ENCODE peak calls at places on chromosomes 11 and 22, in eight cellular contexts. W is GM13977, L is progenitor cell of endocrine pancreas, T is right atrium auricular region, Y is upper lobe of left lung, Z is foreskin fibroblast, O is heart right ventricle, N is mammary epithelial cell. U is an unnamed sample.

GRCh38 chr11:100923555-100923954 is 206.1 kb downstream of the PGR start:
- DNase-seq in O (no peak), L (no peak), N (no peak), W (no peak), Y (no peak), T (no peak), Z (peak), U (no peak)

GRCh38 chr11:4094348-4095291 is at the start of gene RRM1:
- DNase-seq in Y (peak), T (peak), Z (peak), O (peak), N (peak), L (peak), W (peak), U (peak)

GRCh38 chr11:103215812-103216211 is 106.6 kb downstream of the DYNC2H1 start:
- DNase-seq in O (no peak), N (no peak), L (no peak), T (no peak), Z (peak), Y (no peak), W (no peak), U (no peak)

GRCh38 chr22:47847281-47847890 is 1084.9 kb downstream of the TBC1D22A start:
- DNase-seq in W (no peak), N (no peak), L (no peak), T (peak), Y (no peak), O (no peak), Z (no peak), U (no peak)

GRCh38 chr22:22030493-22031182 is 48.1 kb upstream of the TOP3B start:
- DNase-seq in T (peak), W (peak), Z (no peak), Y (no peak), N (no peak), L (no peak), O (no peak), U (no peak)

GRCh38 chr11:120172054-120172881 is 34.4 kb upstream of the TRIM29 start:
- DNase-seq in Y (no peak), T (peak), N (peak), L (peak), O (peak), Z (peak), W (peak), U (no peak)

GRCh38 chr11:64021742-64022067 is 14.0 kb upstream of the FLRT1 start:
- DNase-seq in L (no peak), W (no peak), N (no peak), Y (no peak), Z (peak), T (no peak), O (no peak), U (no peak)

GRCh38 chr11:95335989-95336388 is 105.0 kb upstream of the SESN3 start:
- DNase-seq in O (no peak), T (no peak), W (no peak), Z (no peak), N (no peak), Y (no peak), L (no peak), U (no peak)

GRCh38 chr22:39965749-39966148 is 5.6 kb downstream of the TMA7B start:
- DNase-seq in T (no peak), N (no peak), Z (no peak), L (no peak), O (no peak), Y (no peak), W (no peak), U (no peak)

GRCh38 chr11:15865212-15865987 is 490.9 kb downstream of the SOX6 start:
- DNase-seq in W (no peak), L (no peak), O (no peak), Z (no peak), Y (no peak), N (peak), T (no peak), U (no peak)

GRCh38 chr22:28716686-28717085 is 24.9 kb downstream of the CHEK2 start:
- DNase-seq in N (no peak), O (no peak), Z (peak), W (no peak), Y (no peak), L (no peak), T (no peak), U (no peak)

GRCh38 chr22:28976588-28976987 is 85.0 kb downstream of the C22orf31 start:
- DNase-seq in O (no peak), N (peak), L (no peak), W (no peak), T (no peak), Z (peak), Y (no peak), U (no peak)

GRCh38 chr22:48105254-48105653 is 1342.8 kb downstream of the TBC1D22A start:
- DNase-seq in Y (peak), T (peak), W (no peak), N (no peak), Z (no peak), O (no peak), L (no peak), U (peak)

GRCh38 chr11:77019976-77020591 is 14.1 kb upstream of the B3GNT6 start:
- DNase-seq in W (no peak), N (peak), L (no peak), Y (no peak), T (no peak), O (no peak), Z (peak), U (no peak)

GRCh38 chr11:46966773-46967172 is 30.2 kb downstream of the CSTPP1 start:
- DNase-seq in L (no peak), T (no peak), Y (no peak), W (no peak), Z (no peak), N (no peak), O (no peak), U (no peak)
- TF ChIP-seq CTCF in L (no peak), T (no peak), Y (no peak), W (no peak), Z (no peak), N (no peak), O (no peak), U (no peak)

GRCh38 chr11:5151713-5152153 is 2.8 kb downstream of the OR52A1 start:
- DNase-seq in O (no peak), Y (no peak), T (no peak), N (no peak), W (no peak), L (no peak), Z (no peak), U (no peak)

GRCh38 chr11:5154657-5155056 is at the start of gene OR52A1:
- DNase-seq in Z (no peak), W (no peak), T (no peak), L (no peak), O (no peak), N (no peak), Y (no peak), U (no peak)

DNA sequence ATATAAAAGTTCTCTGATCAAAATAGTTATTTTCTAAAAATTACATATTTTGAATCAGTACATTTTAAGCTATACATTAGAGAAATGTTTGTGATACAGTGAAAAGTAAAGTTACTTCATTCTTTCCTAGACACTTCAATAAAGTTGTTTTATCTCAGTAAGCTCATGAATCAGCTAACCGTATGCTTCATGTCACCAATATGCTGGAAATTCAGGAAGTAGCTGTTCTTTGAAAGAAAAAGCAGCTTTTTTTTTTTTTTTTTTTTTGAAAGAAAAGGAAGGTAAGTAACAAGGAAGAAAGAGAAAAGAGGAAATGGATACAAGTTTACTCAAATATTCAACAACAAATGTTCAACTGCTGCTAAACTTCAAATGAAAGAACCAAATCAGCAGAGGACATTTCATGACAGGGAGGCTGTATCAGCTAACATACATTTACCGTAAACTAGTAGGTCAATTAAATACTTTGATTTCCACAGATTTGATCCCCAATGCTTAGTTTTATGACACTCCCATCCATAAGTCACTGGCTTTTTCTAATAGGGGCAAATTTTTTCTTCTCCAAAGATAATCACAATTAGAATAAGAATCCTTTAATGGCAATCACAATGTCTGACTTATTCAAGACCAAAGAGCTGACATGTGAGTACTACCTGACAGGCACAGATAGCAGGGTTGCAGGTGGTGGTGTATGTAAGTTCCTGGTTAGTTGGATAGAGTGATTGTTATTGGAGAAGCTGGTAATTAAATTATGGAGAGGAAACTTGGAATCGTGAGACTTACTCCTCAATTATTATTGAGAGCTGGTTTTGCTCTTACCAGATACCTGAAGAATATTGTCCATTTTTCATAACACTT is 754 bp downstream of the OR52A1 start:
- DNase-seq in Z (no peak), T (no peak), L (no peak), W (no peak), Y (no peak), N (no peak), O (no peak), U (no peak)
- TF ChIP-seq CTCF in Z (no peak), T (no peak), L (no peak), W (no peak), Y (no peak), N (no peak), O (no peak), U (no peak)

GRCh38 chr22:37561209-37562048 is 1.1 kb downstream of the CDC42EP1 start:
- DNase-seq in Y (peak), L (peak), O (peak), W (peak), N (peak), Z (peak), T (peak), U (peak)
- TF ChIP-seq CTCF in Y (peak), L (peak), O (peak), W (peak), N (peak), Z (peak), T (peak), U (peak)

GRCh38 chr11:123062892-123063395 is 1.0 kb upstream of the HSPA8 start:
- DNase-seq in L (no peak), T (no peak), Y (peak), O (no peak), N (no peak), Z (peak), W (no peak), U (no peak)

GRCh38 chr11:123061403-123062157 is at the start of gene HSPA8:
- DNase-seq in W (no peak), Y (peak), T (peak), N (peak), Z (peak), L (peak), O (peak), U (peak)

GRCh38 chr11:123060265-123061000 is 1.5 kb downstream of the HSPA8 start:
- DNase-seq in O (no peak), W (no peak), N (no peak), L (no peak), T (peak), Y (no peak), Z (no peak), U (no peak)

GRCh38 chr11:123063396-123064267 is 1.7 kb upstream of the HSPA8 start:
- DNase-seq in T (peak), Z (peak), W (no peak), O (no peak), Y (no peak), L (no peak), N (peak), U (no peak)

GRCh38 chr11:123062158-123062891 is 389 bp upstream of the HSPA8 start:
- DNase-seq in T (peak), N (peak), Y (peak), L (peak), O (peak), Z (peak), W (peak), U (peak)
- TF ChIP-seq CTCF in T (no peak), N (no peak), Y (peak), L (no peak), O (no peak), Z (no peak), W (no peak), U (no peak)

GRCh38 chr11:68008381-68009337 is 1.5 kb upstream of the ALDH3B1 start:
- DNase-seq in O (peak), W (no peak), N (no peak), T (no peak), Z (no peak), L (no peak), Y (no peak), U (no peak)

GRCh38 chr11:68011046-68011943 is 1.2 kb downstream of the ALDH3B1 start:
- DNase-seq in W (no peak), Y (no peak), Z (no peak), T (no peak), O (peak), N (no peak), L (no peak), U (no peak)

GRCh38 chr11:68012044-68012842 is 2.1 kb downstream of the ALDH3B1 start:
- DNase-seq in W (no peak), N (no peak), Y (no peak), L (no peak), Z (no peak), T (no peak), O (peak), U (no peak)

GRCh38 chr11:68009391-68010000 is 631 bp upstream of the ALDH3B1 start:
- DNase-seq in T (no peak), O (no peak), Y (no peak), N (peak), W (no peak), Z (peak), L (no peak), U (no peak)

DNA sequence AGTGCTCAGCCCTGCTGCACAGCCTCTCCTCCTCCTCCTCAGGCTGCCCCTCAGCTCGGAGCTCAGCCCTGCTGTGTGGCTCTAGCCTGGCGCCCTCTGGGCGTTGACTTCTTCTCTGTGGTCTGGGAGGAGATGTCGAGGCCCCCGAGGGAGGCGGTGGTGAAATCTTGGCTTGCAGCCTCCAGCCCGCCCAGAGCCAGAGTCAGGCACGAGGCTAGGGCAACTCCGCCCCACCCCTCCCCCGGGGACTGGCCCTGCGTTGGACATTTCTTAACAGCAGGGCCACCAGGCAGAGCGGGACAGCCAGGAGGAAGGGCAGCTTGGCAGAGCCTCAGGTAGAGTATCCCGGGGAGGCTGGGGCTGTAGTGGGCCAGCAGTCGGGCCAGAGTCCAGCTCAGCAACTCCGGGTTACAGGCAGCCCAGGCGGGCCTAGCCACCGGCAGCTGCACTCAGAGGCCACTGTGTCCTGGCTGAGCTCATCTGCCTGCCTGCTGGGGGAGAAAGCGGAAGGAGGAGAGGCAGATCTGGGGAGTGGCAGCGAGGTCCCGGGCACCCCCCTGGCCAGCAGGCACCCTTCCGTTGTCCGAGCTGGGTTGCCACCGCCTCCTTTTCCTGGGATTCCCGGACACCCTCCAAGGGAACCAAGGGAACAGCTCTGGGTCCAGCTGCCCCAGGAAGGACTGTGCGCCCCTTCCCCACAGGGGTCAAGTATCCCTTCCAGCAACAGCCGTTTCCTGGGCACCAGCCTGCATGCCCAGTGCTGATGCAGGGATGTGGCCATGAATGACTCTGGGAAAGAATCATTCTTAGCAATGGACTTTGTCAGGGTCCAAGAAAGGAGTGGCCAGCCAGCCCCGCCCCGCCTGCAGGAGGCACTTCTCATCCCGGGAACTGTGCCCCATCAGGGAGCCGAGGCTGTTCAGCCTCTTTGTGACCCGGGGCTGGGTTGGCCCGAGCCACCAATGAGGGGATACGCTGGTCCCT is at the start of gene ALDH3B1:
- DNase-seq in N (peak), Z (peak), O (peak), T (peak), L (peak), W (no peak), Y (peak), U (peak)
- TF ChIP-seq CTCF in N (no peak), Z (no peak), O (no peak), T (no peak), L (no peak), W (no peak), Y (peak), U (no peak)

GRCh38 chr22:44180706-44181032 is at the start of gene PARVG:
- DNase-seq in N (peak), Y (no peak), W (peak), Z (no peak), T (no peak), L (no peak), O (no peak), U (no peak)

GRCh38 chr22:44181912-44182590 is 1.3 kb downstream of the PARVG start:
- DNase-seq in Z (no peak), T (no peak), W (no peak), L (no peak), N (no peak), Y (peak), O (no peak), U (no peak)

GRCh38 chr22:44181033-44181911 is 547 bp downstream of the PARVG start:
- DNase-seq in T (no peak), Y (peak), N (no peak), O (peak), L (no peak), Z (no peak), W (peak), U (no peak)

GRCh38 chr22:44179196-44179988 is 1.3 kb upstream of the PARVG start:
- DNase-seq in T (no peak), Z (no peak), Y (no peak), L (no peak), W (no peak), N (no peak), O (no peak), U (no peak)

DNA sequence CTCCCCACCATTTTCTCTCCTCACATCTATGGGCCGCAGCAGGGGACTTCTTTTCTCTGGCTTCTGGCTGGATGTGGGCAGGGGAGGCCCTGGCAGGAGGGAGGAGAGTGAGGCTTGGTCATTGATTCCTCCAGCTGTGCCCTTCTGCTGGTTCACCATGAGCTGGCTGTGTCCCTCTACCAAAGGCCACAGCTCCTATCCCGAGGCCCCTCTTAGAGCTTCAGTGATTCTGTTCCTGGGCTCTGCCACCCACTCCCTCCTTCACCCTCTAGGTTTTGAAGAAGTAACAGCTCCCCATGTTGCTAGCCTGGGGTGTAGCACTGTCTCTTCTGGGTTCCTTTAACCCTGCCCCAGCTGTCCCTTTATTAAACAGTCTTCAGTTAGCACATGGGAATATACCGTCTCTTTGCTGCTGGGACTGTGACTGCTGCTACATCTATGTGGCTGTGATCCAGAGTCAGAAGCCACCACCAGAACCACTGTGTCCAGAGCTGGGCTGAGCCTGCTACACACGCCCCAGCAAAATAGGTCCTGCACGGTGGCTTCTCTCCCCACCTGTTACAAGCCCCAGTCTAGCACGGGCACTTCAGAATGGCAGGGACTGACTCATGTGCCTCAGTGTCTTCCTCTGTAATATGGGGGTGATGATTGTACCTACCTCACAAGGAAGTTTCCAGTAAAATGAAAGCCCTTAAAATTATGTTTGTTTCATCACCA is 578 bp upstream of the PARVG start:
- DNase-seq in W (no peak), N (no peak), T (no peak), L (no peak), O (no peak), Z (no peak), Y (no peak), U (no peak)
- TF ChIP-seq CTCF in W (no peak), N (no peak), T (no peak), L (no peak), O (no peak), Z (no peak), Y (no peak), U (no peak)

DNA sequence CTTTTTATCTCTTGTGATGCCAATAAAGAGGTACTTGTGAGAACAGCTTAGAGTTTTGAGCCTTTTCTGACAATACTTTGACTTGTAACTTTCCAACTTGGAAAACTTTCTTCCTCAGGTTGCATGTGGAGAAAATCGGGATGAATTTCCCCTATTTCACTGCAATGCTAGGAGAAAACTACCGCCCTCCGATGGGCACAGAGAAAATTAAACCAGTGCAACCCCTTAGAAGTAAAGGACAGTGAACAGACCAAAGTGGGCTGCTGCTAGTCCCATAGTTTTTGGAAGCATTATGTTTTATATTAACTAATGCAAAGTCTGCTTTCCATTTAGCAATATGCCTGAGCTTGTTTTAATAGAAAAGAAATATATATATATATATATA is 195.5 kb upstream of the RAG2 start:
- DNase-seq in O (no peak), Z (peak), L (no peak), W (no peak), T (no peak), N (no peak), Y (no peak), U (no peak)
- TF ChIP-seq CTCF in O (no peak), Z (no peak), L (peak), W (no peak), T (no peak), N (no peak), Y (no peak), U (no peak)

GRCh38 chr22:27634043-27634442 is 167.5 kb downstream of the MN1 start:
- DNase-seq in L (no peak), W (no peak), T (no peak), N (no peak), Y (no peak), O (no peak), Z (no peak), U (no peak)
- TF ChIP-seq CTCF in L (no peak), W (no peak), T (no peak), N (no peak), Y (no peak), O (no peak), Z (no peak), U (no peak)

U was measured in osteocyte.